ENCODE peak calls at places on chromosome 17, in seven cellular contexts. N is GM23338, W is GM23248, P is neural progenitor cell, B is MM.1S, Y is hepatocyte, L is HCT116. A is an unnamed sample.

GRCh38 chr17:42097691-42098661 is at the start of gene ZNF385C:
- DNase-seq in W (no peak), Y (peak), B (no peak), L (no peak), P (peak), N (peak), A (no peak)

GRCh38 chr17:59418732-59419166 is 87.3 kb downstream of the YPEL2 start:
- DNase-seq in B (no peak), L (no peak), W (no peak), N (no peak), P (no peak), Y (no peak), A (no peak)

GRCh38 chr17:65783845-65784334 is 222.4 kb upstream of the AXIN2 start:
- DNase-seq in B (no peak), Y (peak), N (no peak), L (peak), P (no peak), W (peak), A (peak)

GRCh38 chr17:58005031-58005727 is 1.9 kb downstream of the SRSF1 start:
- DNase-seq in Y (no peak), L (no peak), P (no peak), B (no peak), W (peak), N (no peak), A (no peak)

GRCh38 chr17:81074875-81075274 is 39.9 kb downstream of the BAIAP2 start:
- DNase-seq in N (no peak), B (no peak), P (no peak), L (no peak), W (peak), Y (no peak), A (no peak)

GRCh38 chr17:9309216-9309615 is 266.4 kb downstream of the STX8 start:
- DNase-seq in P (peak), B (no peak), L (no peak), W (no peak), Y (no peak), N (peak), A (no peak)

GRCh38 chr17:28385037-28385797 is 13.7 kb downstream of the SARM1 start:
- DNase-seq in W (no peak), P (peak), B (no peak), N (peak), L (no peak), Y (peak), A (peak)

GRCh38 chr17:40259505-40259904 is 28.2 kb upstream of the CDC6 start:
- DNase-seq in N (no peak), B (no peak), L (no peak), P (no peak), Y (no peak), W (no peak), A (no peak)

GRCh38 chr17:42422958-42423712 is at the start of gene CAVIN1:
- DNase-seq in B (no peak), P (peak), W (peak), L (peak), N (peak), Y (peak), A (no peak)

GRCh38 chr17:41967921-41968578 is 1.5 kb downstream of the CNP start:
- DNase-seq in N (no peak), L (no peak), P (peak), B (no peak), Y (no peak), W (no peak), A (no peak)

GRCh38 chr17:50931003-50931878 is 65.1 kb upstream of the TOB1 start:
- DNase-seq in N (peak), P (peak), W (peak), Y (peak), B (peak), L (no peak), A (peak)

GRCh38 chr17:79928502-79929256 is 89.4 kb upstream of the CBX4 start:
- DNase-seq in L (no peak), Y (no peak), W (no peak), P (no peak), B (no peak), N (no peak), A (no peak)

GRCh38 chr17:66541461-66542182 is 239.2 kb downstream of the PRKCA start:
- DNase-seq in B (peak), Y (no peak), P (no peak), L (no peak), N (no peak), W (no peak), A (peak)

GRCh38 chr17:57603541-57603940 is 141.6 kb downstream of the CCDC182 start:
- DNase-seq in P (no peak), N (no peak), B (peak), L (no peak), W (no peak), Y (no peak), A (no peak)

GRCh38 chr17:79388556-79389295 is 222.1 kb downstream of the RBFOX3 start:
- DNase-seq in B (peak), W (peak), Y (peak), P (peak), N (peak), L (peak), A (peak)

GRCh38 chr17:8121531-8122390 is 2.1 kb downstream of the HES7 start:
- DNase-seq in Y (peak), P (peak), L (peak), W (peak), N (peak), B (peak), A (peak)

GRCh38 chr17:28328325-28328724 is 6.9 kb downstream of the IFT20 start:
- DNase-seq in B (no peak), N (no peak), Y (no peak), P (peak), W (no peak), L (no peak), A (no peak)

GRCh38 chr17:68733241-68734176 is 132.3 kb upstream of the FAM20A start:
- DNase-seq in P (peak), W (peak), N (peak), Y (peak), L (no peak), B (no peak), A (no peak)

GRCh38 chr17:79047291-79047920 is 23.4 kb downstream of the C1QTNF1 start:
- DNase-seq in W (no peak), L (no peak), P (no peak), Y (no peak), N (no peak), B (no peak), A (no peak)

GRCh38 chr17:13030459-13031305 is 12.9 kb upstream of the ELAC2 start:
- DNase-seq in Y (peak), W (peak), L (no peak), P (peak), N (peak), B (peak), A (peak)

GRCh38 chr17:29049541-29050150 is 6.7 kb downstream of the PIPOX start:
- DNase-seq in W (no peak), P (no peak), L (no peak), B (no peak), N (no peak), Y (no peak), A (no peak)

GRCh38 chr17:56603486-56604238 is 10.2 kb downstream of the NOG start:
- DNase-seq in N (no peak), B (no peak), L (no peak), Y (no peak), P (no peak), W (no peak), A (no peak)

GRCh38 chr17:6555331-6556120 is 829 bp downstream of the PITPNM3 start:
- DNase-seq in W (peak), L (no peak), P (peak), N (peak), B (no peak), Y (peak), A (peak)

GRCh38 chr17:64070213-64070612 is 49.8 kb upstream of the ICAM2 start:
- DNase-seq in W (no peak), P (no peak), Y (no peak), B (no peak), L (no peak), N (no peak), A (no peak)

GRCh38 chr17:64707077-64707591 is 45.0 kb upstream of the SMURF2 start:
- DNase-seq in Y (peak), L (peak), P (no peak), B (no peak), N (peak), W (peak), A (peak)

GRCh38 chr17:76107507-76107906 is 3.9 kb upstream of the EXOC7 start:
- DNase-seq in B (peak), P (peak), L (peak), N (no peak), W (peak), Y (no peak), A (peak)

GRCh38 chr17:81844327-81844851 is 9.5 kb upstream of the PPP1R27 start:
- DNase-seq in B (no peak), W (no peak), Y (no peak), N (no peak), P (no peak), L (no peak), A (no peak)

GRCh38 chr17:32495347-32496253 is 8.8 kb downstream of the CDK5R1 start:
- DNase-seq in N (no peak), B (no peak), W (peak), L (no peak), P (peak), Y (no peak), A (no peak)

GRCh38 chr17:31738067-31738466 is 121.0 kb downstream of the COPRS start:
- DNase-seq in B (no peak), Y (no peak), W (no peak), P (no peak), L (no peak), N (no peak), A (peak)

GRCh38 chr17:8629371-8630226 is 926 bp downstream of the MYH10 start:
- DNase-seq in B (no peak), N (peak), L (no peak), W (peak), P (peak), Y (peak), A (no peak)

GRCh38 chr17:74153821-74154430 is 49.6 kb upstream of the RPL38 start:
- DNase-seq in Y (no peak), B (no peak), N (no peak), L (no peak), W (no peak), P (no peak), A (no peak)

GRCh38 chr17:82882715-82883446 is 43.1 kb upstream of the ZNF750 start:
- DNase-seq in P (no peak), B (no peak), W (no peak), N (no peak), Y (peak), L (no peak), A (no peak)

GRCh38 chr17:73956595-73957465 is 246.6 kb upstream of the RPL38 start:
- DNase-seq in W (peak), B (peak), Y (peak), P (peak), N (peak), L (peak), A (peak)

GRCh38 chr17:68591583-68591982 is 9.6 kb downstream of the FAM20A start:
- DNase-seq in P (peak), Y (no peak), L (no peak), N (peak), B (no peak), W (no peak), A (peak)

GRCh38 chr17:78899361-78900260 is 3.4 kb downstream of the CEP295NL start:
- DNase-seq in N (peak), Y (peak), L (no peak), W (peak), P (peak), B (no peak), A (no peak)

GRCh38 chr17:51638909-51639308 is 378.6 kb downstream of the UTP18 start:
- DNase-seq in B (no peak), P (no peak), L (no peak), Y (no peak), N (no peak), W (no peak), A (no peak)

GRCh38 chr17:77529328-77529650 is 388.5 kb downstream of the SEC14L1 start:
- DNase-seq in P (no peak), W (no peak), L (no peak), B (no peak), N (no peak), Y (no peak), A (no peak)

GRCh38 chr17:77530591-77530990 is 389.8 kb downstream of the SEC14L1 start:
- DNase-seq in Y (peak), P (no peak), W (no peak), N (no peak), L (no peak), B (no peak), A (no peak)

GRCh38 chr17:77527394-77527793 is 386.6 kb downstream of the SEC14L1 start:
- DNase-seq in N (no peak), W (no peak), P (no peak), L (no peak), B (no peak), Y (no peak), A (no peak)

GRCh38 chr17:77527836-77528505 is 387.2 kb downstream of the SEC14L1 start:
- DNase-seq in N (no peak), W (no peak), B (no peak), L (no peak), Y (no peak), P (no peak), A (no peak)

GRCh38 chr17:77528516-77529327 is 388.0 kb downstream of the SEC14L1 start:
- DNase-seq in Y (peak), N (peak), B (no peak), L (no peak), P (peak), W (no peak), A (no peak)
- TF ChIP-seq EZH2 in Y (no peak), N (no peak), B (no peak), L (no peak), P (peak), W (no peak), A (no peak)

GRCh38 chr17:49498037-49498615 is 3.0 kb downstream of the NGFR start:
- DNase-seq in N (peak), P (peak), Y (no peak), L (no peak), B (no peak), W (no peak), A (peak)

GRCh38 chr17:49504369-49504768 is 9.3 kb downstream of the NGFR start:
- DNase-seq in B (no peak), Y (no peak), P (no peak), N (no peak), W (no peak), L (no peak), A (no peak)

GRCh38 chr17:49502258-49502657 is 7.2 kb downstream of the NGFR start:
- DNase-seq in N (no peak), Y (no peak), L (no peak), B (no peak), P (no peak), W (no peak), A (no peak)

GRCh38 chr17:49497147-49498036 is 2.3 kb downstream of the NGFR start:
- DNase-seq in W (peak), B (no peak), L (no peak), Y (peak), P (peak), N (peak), A (peak)

DNA sequence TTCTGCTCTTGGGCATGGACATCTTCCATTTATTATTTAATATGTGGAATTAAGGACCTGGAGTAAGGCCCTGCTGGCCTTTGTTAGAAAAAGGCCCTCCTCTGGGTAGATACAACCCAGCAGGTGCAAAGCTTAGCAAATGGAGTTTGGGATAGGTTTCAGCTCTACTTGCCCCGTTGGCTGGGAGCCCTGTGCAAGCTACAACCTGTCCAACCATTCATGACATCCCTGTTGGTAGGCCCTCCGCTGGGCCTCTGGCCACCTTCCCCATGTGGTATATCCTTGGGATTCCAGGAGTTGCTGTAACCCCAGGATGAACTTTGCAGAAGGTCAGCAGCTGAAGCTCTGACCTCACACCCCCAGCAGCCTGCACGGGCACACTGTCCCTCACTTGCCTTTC is 6.4 kb downstream of the NGFR start:
- DNase-seq in Y (no peak), P (no peak), B (no peak), L (no peak), W (no peak), N (no peak), A (no peak)
- TF ChIP-seq EZH2phosphoT487 in Y (no peak), P (no peak), B (no peak), L (no peak), W (no peak), N (no peak), A (no peak)

GRCh38 chr17:3887394-3887793 is 5.5 kb downstream of the CAMKK1 start:
- DNase-seq in Y (no peak), B (no peak), W (no peak), P (no peak), N (no peak), L (no peak), A (no peak)
- TF ChIP-seq EZH2 in Y (no peak), B (no peak), W (no peak), P (no peak), N (no peak), L (no peak), A (no peak)

GRCh38 chr17:77845541-77846225 is 112.8 kb upstream of the TNRC6C start:
- DNase-seq in P (no peak), N (no peak), L (no peak), Y (no peak), W (no peak), B (no peak), A (no peak)
- TF ChIP-seq EZH2phosphoT487 in P (no peak), N (no peak), L (no peak), Y (no peak), W (no peak), B (no peak), A (no peak)

DNA sequence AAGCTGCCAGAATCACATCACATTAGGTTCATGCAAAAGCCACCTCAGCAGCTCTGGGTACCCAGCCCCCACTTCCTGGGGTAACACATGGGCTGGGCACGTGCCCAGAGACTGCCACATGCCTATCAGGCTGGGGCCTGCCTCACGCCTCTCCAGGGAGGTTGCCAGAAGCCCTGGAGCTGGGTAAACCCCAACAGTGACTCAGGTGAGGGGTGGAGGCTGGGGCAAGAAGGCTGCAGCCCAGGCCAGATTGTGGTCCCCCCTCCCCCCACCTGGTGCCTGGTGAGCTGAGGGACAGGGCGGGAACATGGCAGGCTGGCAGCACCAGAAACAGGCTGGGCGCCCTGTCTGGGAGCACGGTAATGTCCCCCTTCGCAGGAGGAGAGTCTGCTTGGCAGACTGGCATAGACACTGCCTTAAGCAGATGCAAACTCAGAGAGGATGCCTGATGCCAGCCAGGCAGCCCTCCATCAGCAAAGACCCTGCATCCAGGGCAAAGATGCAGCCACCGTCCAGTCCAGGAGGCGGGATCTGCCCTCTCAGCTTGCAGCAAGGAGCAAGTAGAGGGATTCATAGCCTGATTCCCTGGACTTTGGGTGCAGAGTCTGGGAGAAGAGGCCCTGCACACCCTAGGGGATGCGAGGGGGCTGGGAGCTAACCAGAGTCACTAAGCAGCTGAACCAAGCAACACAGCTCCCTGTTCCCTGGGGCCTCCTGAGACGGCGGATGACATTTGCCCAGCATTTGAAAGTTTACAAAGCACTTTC is 28.8 kb downstream of the NGFR start:
- DNase-seq in Y (peak), L (no peak), P (no peak), N (no peak), W (peak), B (peak), A (peak)
- TF ChIP-seq EZH2 in Y (no peak), L (no peak), P (no peak), N (no peak), W (no peak), B (no peak), A (no peak)

GRCh38 chr17:2438823-2439222 is 38.0 kb upstream of the MNT start:
- DNase-seq in W (peak), P (no peak), B (no peak), L (no peak), N (no peak), Y (no peak), A (no peak)
- TF ChIP-seq EZH2phosphoT487 in W (no peak), P (no peak), B (no peak), L (no peak), N (no peak), Y (no peak), A (no peak)

GRCh38 chr17:48606892-48607241 is 2.1 kb upstream of the HOXB6 start:
- DNase-seq in B (no peak), Y (no peak), W (no peak), L (no peak), P (no peak), N (no peak), A (no peak)

GRCh38 chr17:48604770-48605329 is at the start of gene HOXB6:
- DNase-seq in B (no peak), P (no peak), W (peak), N (no peak), L (no peak), Y (peak), A (peak)

GRCh38 chr17:48603959-48604769 is 622 bp downstream of the HOXB6 start:
- DNase-seq in Y (peak), P (no peak), N (peak), W (peak), L (peak), B (no peak), A (peak)

GRCh38 chr17:48605409-48605864 is 651 bp upstream of the HOXB6 start:
- DNase-seq in L (no peak), B (no peak), P (no peak), N (peak), Y (no peak), W (no peak), A (no peak)

GRCh38 chr17:48605991-48606891 is 1.5 kb upstream of the HOXB6 start:
- DNase-seq in Y (no peak), L (no peak), P (peak), W (no peak), B (no peak), N (no peak), A (no peak)
- TF ChIP-seq EZH2 in Y (peak), L (no peak), P (peak), W (no peak), B (no peak), N (peak), A (no peak)

GRCh38 chr17:77872714-77873517 is 85.6 kb upstream of the TNRC6C start:
- DNase-seq in P (no peak), L (no peak), W (no peak), N (no peak), Y (no peak), B (no peak), A (no peak)
- TF ChIP-seq EZH2phosphoT487 in P (no peak), L (no peak), W (no peak), N (no peak), Y (no peak), B (no peak), A (no peak)

DNA sequence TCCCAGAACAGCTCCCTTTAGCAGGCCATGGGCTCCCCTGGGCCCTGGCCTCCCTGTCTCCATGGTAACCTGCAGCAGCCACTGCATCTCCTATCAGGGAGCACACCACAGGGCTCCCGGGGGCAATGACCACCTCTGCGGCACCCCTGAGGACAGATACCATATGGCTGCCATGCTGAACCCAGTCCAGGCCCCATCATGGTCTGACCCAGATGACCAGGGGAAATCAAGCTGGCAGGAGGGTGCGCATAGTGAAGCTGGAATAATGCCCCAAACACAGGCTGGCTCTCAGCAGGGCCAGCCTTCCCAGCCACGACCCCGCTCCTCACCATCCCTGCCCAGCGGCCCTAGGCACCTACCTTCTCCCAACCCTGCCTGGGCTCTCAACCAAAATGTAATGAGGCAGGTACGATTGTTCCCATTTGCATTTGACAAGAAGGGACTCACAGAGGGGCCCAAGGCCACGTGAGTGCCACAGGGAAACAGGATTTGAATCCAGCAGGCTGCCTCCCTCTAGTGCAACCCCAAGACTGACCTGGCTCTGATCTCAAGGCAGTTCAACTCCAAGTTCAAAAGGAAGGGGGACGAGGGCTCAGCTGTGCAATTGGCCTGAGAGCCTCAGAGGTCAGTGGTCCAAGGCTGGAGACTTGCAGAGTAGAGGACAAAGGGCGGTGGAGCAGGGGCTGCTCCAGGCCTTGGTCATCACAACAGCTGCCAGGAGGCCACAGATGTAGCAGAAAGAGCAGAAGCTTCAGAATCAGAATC is 2.4 kb downstream of the RUNDC3A start:
- DNase-seq in N (no peak), B (no peak), L (no peak), W (no peak), Y (no peak), P (no peak), A (no peak)
- TF ChIP-seq EZH2 in N (no peak), B (no peak), L (no peak), W (no peak), Y (no peak), P (no peak), A (no peak)